ENCODE peak calls at places on chromosome 5, in eight cellular contexts. One of them, this sample, is unnamed.

GRCh38 chr5:14879985-14880589 is 8.5 kb upstream of the ANKH start:
- DNase-seq in HAP-1: no peak
- DNase-seq in SW 1271: no peak
- DNase-seq in CD4-positive, alpha-beta T cell: no peak
- DNase-seq in activated CD8-positive, alpha-beta memory T cell treated with anti-CD3 and anti-CD28 coated beads for 48 hours: no peak
- DNase-seq in Right ventricle myocardium superior: no peak
- DNase-seq in skeletal muscle cell: peak
- DNase-seq in NCI-H2107: no peak
- DNase-seq in this sample: no peak

GRCh38 chr5:62587737-62588136 is 9.1 kb downstream of the LRRC70 start:
- DNase-seq in HAP-1: no peak
- DNase-seq in SW 1271: no peak
- DNase-seq in CD4-positive, alpha-beta T cell: no peak
- DNase-seq in activated CD8-positive, alpha-beta memory T cell treated with anti-CD3 and anti-CD28 coated beads for 48 hours: no peak
- DNase-seq in Right ventricle myocardium superior: no peak
- DNase-seq in skeletal muscle cell: no peak
- DNase-seq in NCI-H2107: no peak
- DNase-seq in this sample: no peak

GRCh38 chr5:142881727-142882126 is 111.5 kb downstream of the ARHGAP26 start:
- DNase-seq in HAP-1: no peak
- DNase-seq in SW 1271: no peak
- DNase-seq in CD4-positive, alpha-beta T cell: no peak
- DNase-seq in activated CD8-positive, alpha-beta memory T cell treated with anti-CD3 and anti-CD28 coated beads for 48 hours: no peak
- DNase-seq in Right ventricle myocardium superior: no peak
- DNase-seq in skeletal muscle cell: no peak
- DNase-seq in NCI-H2107: no peak
- DNase-seq in this sample: no peak

GRCh38 chr5:129852747-129853352 is 51.4 kb upstream of the CHSY3 start:
- DNase-seq in HAP-1: peak
- DNase-seq in SW 1271: peak
- DNase-seq in CD4-positive, alpha-beta T cell: peak
- DNase-seq in activated CD8-positive, alpha-beta memory T cell treated with anti-CD3 and anti-CD28 coated beads for 48 hours: peak
- DNase-seq in Right ventricle myocardium superior: peak
- DNase-seq in skeletal muscle cell: peak
- DNase-seq in NCI-H2107: peak
- DNase-seq in this sample: peak

GRCh38 chr5:102922111-102922510 is 167.0 kb downstream of the PAM start:
- DNase-seq in HAP-1: no peak
- DNase-seq in SW 1271: no peak
- DNase-seq in CD4-positive, alpha-beta T cell: no peak
- DNase-seq in activated CD8-positive, alpha-beta memory T cell treated with anti-CD3 and anti-CD28 coated beads for 48 hours: no peak
- DNase-seq in Right ventricle myocardium superior: no peak
- DNase-seq in skeletal muscle cell: no peak
- DNase-seq in NCI-H2107: no peak
- DNase-seq in this sample: no peak

GRCh38 chr5:101637599-101637998 is 658.5 kb downstream of the SLCO4C1 start:
- DNase-seq in HAP-1: no peak
- DNase-seq in SW 1271: no peak
- DNase-seq in CD4-positive, alpha-beta T cell: no peak
- DNase-seq in activated CD8-positive, alpha-beta memory T cell treated with anti-CD3 and anti-CD28 coated beads for 48 hours: no peak
- DNase-seq in Right ventricle myocardium superior: no peak
- DNase-seq in skeletal muscle cell: no peak
- DNase-seq in NCI-H2107: no peak
- DNase-seq in this sample: no peak

GRCh38 chr5:14413331-14413750 is 168.3 kb upstream of the OTULINL start:
- DNase-seq in HAP-1: no peak
- DNase-seq in SW 1271: no peak
- DNase-seq in CD4-positive, alpha-beta T cell: peak
- DNase-seq in activated CD8-positive, alpha-beta memory T cell treated with anti-CD3 and anti-CD28 coated beads for 48 hours: no peak
- DNase-seq in Right ventricle myocardium superior: no peak
- DNase-seq in skeletal muscle cell: peak
- DNase-seq in NCI-H2107: no peak
- DNase-seq in this sample: no peak

GRCh38 chr5:73940026-73940425 is 314.0 kb downstream of the ARHGEF28 start:
- DNase-seq in HAP-1: no peak
- DNase-seq in SW 1271: no peak
- DNase-seq in CD4-positive, alpha-beta T cell: no peak
- DNase-seq in activated CD8-positive, alpha-beta memory T cell treated with anti-CD3 and anti-CD28 coated beads for 48 hours: no peak
- DNase-seq in Right ventricle myocardium superior: no peak
- DNase-seq in skeletal muscle cell: no peak
- DNase-seq in NCI-H2107: no peak
- DNase-seq in this sample: no peak

GRCh38 chr5:170632985-170633234 is 129.1 kb downstream of the KCNIP1 start:
- DNase-seq in HAP-1: no peak
- DNase-seq in SW 1271: no peak
- DNase-seq in CD4-positive, alpha-beta T cell: peak
- DNase-seq in activated CD8-positive, alpha-beta memory T cell treated with anti-CD3 and anti-CD28 coated beads for 48 hours: no peak
- DNase-seq in Right ventricle myocardium superior: peak
- DNase-seq in skeletal muscle cell: no peak
- DNase-seq in NCI-H2107: no peak
- DNase-seq in this sample: peak

GRCh38 chr5:108681079-108681921 is 66.4 kb upstream of the FER start:
- DNase-seq in HAP-1: peak
- DNase-seq in SW 1271: peak
- DNase-seq in CD4-positive, alpha-beta T cell: no peak
- DNase-seq in activated CD8-positive, alpha-beta memory T cell treated with anti-CD3 and anti-CD28 coated beads for 48 hours: no peak
- DNase-seq in Right ventricle myocardium superior: no peak
- DNase-seq in skeletal muscle cell: peak
- DNase-seq in NCI-H2107: no peak
- DNase-seq in this sample: peak

GRCh38 chr5:24407486-24407885 is 237.3 kb downstream of the CDH10 start:
- DNase-seq in HAP-1: no peak
- DNase-seq in SW 1271: no peak
- DNase-seq in CD4-positive, alpha-beta T cell: no peak
- DNase-seq in activated CD8-positive, alpha-beta memory T cell treated with anti-CD3 and anti-CD28 coated beads for 48 hours: no peak
- DNase-seq in Right ventricle myocardium superior: no peak
- DNase-seq in skeletal muscle cell: no peak
- DNase-seq in NCI-H2107: no peak
- DNase-seq in this sample: no peak

GRCh38 chr5:132007399-132008162 is 3.9 kb downstream of the ACSL6 start:
- DNase-seq in HAP-1: peak
- DNase-seq in SW 1271: peak
- DNase-seq in CD4-positive, alpha-beta T cell: peak
- DNase-seq in activated CD8-positive, alpha-beta memory T cell treated with anti-CD3 and anti-CD28 coated beads for 48 hours: no peak
- DNase-seq in Right ventricle myocardium superior: peak
- DNase-seq in skeletal muscle cell: peak
- DNase-seq in NCI-H2107: no peak
- DNase-seq in this sample: peak

GRCh38 chr5:61551637-61552313 is 219.7 kb downstream of the ZSWIM6 start:
- DNase-seq in HAP-1: no peak
- DNase-seq in SW 1271: no peak
- DNase-seq in CD4-positive, alpha-beta T cell: no peak
- DNase-seq in activated CD8-positive, alpha-beta memory T cell treated with anti-CD3 and anti-CD28 coated beads for 48 hours: no peak
- DNase-seq in Right ventricle myocardium superior: no peak
- DNase-seq in skeletal muscle cell: no peak
- DNase-seq in NCI-H2107: no peak
- DNase-seq in this sample: no peak

GRCh38 chr5:169703803-169704202 is 66.7 kb downstream of the DOCK2 start:
- DNase-seq in HAP-1: no peak
- DNase-seq in SW 1271: no peak
- DNase-seq in CD4-positive, alpha-beta T cell: no peak
- DNase-seq in activated CD8-positive, alpha-beta memory T cell treated with anti-CD3 and anti-CD28 coated beads for 48 hours: no peak
- DNase-seq in Right ventricle myocardium superior: no peak
- DNase-seq in skeletal muscle cell: no peak
- DNase-seq in NCI-H2107: no peak
- DNase-seq in this sample: no peak

GRCh38 chr5:160769264-160769663 is 82.7 kb downstream of the ATP10B start:
- DNase-seq in HAP-1: no peak
- DNase-seq in SW 1271: no peak
- DNase-seq in CD4-positive, alpha-beta T cell: no peak
- DNase-seq in activated CD8-positive, alpha-beta memory T cell treated with anti-CD3 and anti-CD28 coated beads for 48 hours: no peak
- DNase-seq in Right ventricle myocardium superior: no peak
- DNase-seq in skeletal muscle cell: no peak
- DNase-seq in NCI-H2107: no peak
- DNase-seq in this sample: no peak

GRCh38 chr5:124888050-124888506 is 141.6 kb upstream of the ZNF608 start:
- DNase-seq in HAP-1: no peak
- DNase-seq in SW 1271: no peak
- DNase-seq in CD4-positive, alpha-beta T cell: no peak
- DNase-seq in activated CD8-positive, alpha-beta memory T cell treated with anti-CD3 and anti-CD28 coated beads for 48 hours: no peak
- DNase-seq in Right ventricle myocardium superior: no peak
- DNase-seq in skeletal muscle cell: no peak
- DNase-seq in NCI-H2107: no peak
- DNase-seq in this sample: no peak

GRCh38 chr5:81908771-81909170 is 63.1 kb upstream of the ATG10 start:
- DNase-seq in HAP-1: no peak
- DNase-seq in SW 1271: no peak
- DNase-seq in CD4-positive, alpha-beta T cell: no peak
- DNase-seq in activated CD8-positive, alpha-beta memory T cell treated with anti-CD3 and anti-CD28 coated beads for 48 hours: no peak
- DNase-seq in Right ventricle myocardium superior: no peak
- DNase-seq in skeletal muscle cell: no peak
- DNase-seq in NCI-H2107: no peak
- DNase-seq in this sample: no peak

GRCh38 chr5:111670826-111671492 is 86.0 kb downstream of the NREP start:
- DNase-seq in HAP-1: no peak
- DNase-seq in SW 1271: no peak
- DNase-seq in CD4-positive, alpha-beta T cell: no peak
- DNase-seq in activated CD8-positive, alpha-beta memory T cell treated with anti-CD3 and anti-CD28 coated beads for 48 hours: no peak
- DNase-seq in Right ventricle myocardium superior: no peak
- DNase-seq in skeletal muscle cell: no peak
- DNase-seq in NCI-H2107: no peak
- DNase-seq in this sample: no peak

This sample was measured in memory B cell.